ENCODE peak calls at places on chromosomes 7 and 10, in five cellular contexts. D is SHP77 treated with DMSO at 0.1 percent for 48 hours, S is ecto neural progenitor cell, L is uterus, U is upper lobe of left lung. K is an unnamed sample.

GRCh38 chr7:18235819-18236218 is 208.2 kb upstream of the PRPS1L1 start:
- DNase-seq in D (no peak), S (no peak), L (no peak), U (no peak), K (no peak)

GRCh38 chr7:156005202-156005821 is 193.0 kb upstream of the SHH start:
- DNase-seq in D (no peak), S (no peak), L (no peak), U (no peak), K (no peak)

GRCh38 chr10:6114758-6115410 is 26.1 kb downstream of the RBM17 start:
- DNase-seq in D (no peak), S (no peak), L (peak; percentile 57), U (no peak), K (no peak)

GRCh38 chr7:138980575-138981285 is 459 bp downstream of the KIAA1549 start:
- DNase-seq in D (peak; percentile 1), S (peak; percentile 73), L (no peak), U (no peak), K (peak; percentile 35)

GRCh38 chr10:96401036-96401435 is 42.2 kb upstream of the OPALIN start:
- DNase-seq in D (no peak), S (no peak), L (no peak), U (no peak), K (no peak)

GRCh38 chr7:20532841-20533240 is 82.6 kb upstream of the ABCB5 start:
- DNase-seq in D (no peak), S (no peak), L (no peak), U (no peak), K (no peak)

GRCh38 chr10:32054087-32054486 is 2.1 kb downstream of the KIF5B start:
- DNase-seq in D (no peak), S (no peak), L (no peak), U (no peak), K (no peak)

GRCh38 chr10:29522038-29522855 is 112.5 kb downstream of the SVIL start:
- DNase-seq in D (no peak), S (no peak), L (no peak), U (no peak), K (no peak)

GRCh38 chr7:132797152-132797551 is 220.9 kb upstream of the PLXNA4 start:
- DNase-seq in D (no peak), S (no peak), L (no peak), U (no peak), K (no peak)

GRCh38 chr7:29977926-29978652 is 11.5 kb downstream of the SCRN1 start:
- DNase-seq in D (no peak), S (peak; percentile 58), L (no peak), U (no peak), K (peak; percentile 8)

GRCh38 chr10:102065561-102066420 is 642 bp downstream of the HPS6 start:
- DNase-seq in D (no peak), S (peak; percentile 70), L (no peak), U (peak; percentile 92), K (no peak)

GRCh38 chr7:98354511-98355249 is 46.2 kb downstream of the BAIAP2L1 start:
- DNase-seq in D (no peak), S (no peak), L (no peak), U (peak; percentile 69), K (no peak)

GRCh38 chr7:91976743-91977142 is 36.1 kb downstream of the AKAP9 start:
- DNase-seq in D (no peak), S (no peak), L (no peak), U (no peak), K (no peak)

GRCh38 chr10:89810908-89811515 is 109.6 kb downstream of the KIF20B start:
- DNase-seq in D (no peak), S (no peak), L (no peak), U (no peak), K (no peak)

GRCh38 chr7:36054642-36055041 is 98.4 kb upstream of the EEPD1 start:
- DNase-seq in D (no peak), S (no peak), L (no peak), U (no peak), K (no peak)

GRCh38 chr7:79452495-79453265 is 787 bp downstream of the MAGI2 start:
- DNase-seq in D (no peak), S (peak; percentile 62), L (peak; percentile 20), U (peak; percentile 76), K (no peak)

GRCh38 chr10:44045020-44045419 is 339.9 kb downstream of the CXCL12 start:
- DNase-seq in D (no peak), S (no peak), L (no peak), U (no peak), K (no peak)

GRCh38 chr7:134083766-134084487 is 43.2 kb upstream of the LRGUK start:
- DNase-seq in D (no peak), S (no peak), L (no peak), U (no peak), K (no peak)

GRCh38 chr7:2633538-2634264 is 1.9 kb downstream of the TTYH3 start:
- DNase-seq in D (no peak), S (no peak), L (peak; percentile 78), U (peak; percentile 86), K (peak; percentile 30)

GRCh38 chr7:113128028-113128427 is 9.7 kb upstream of the SMIM30 start:
- DNase-seq in D (no peak), S (no peak), L (no peak), U (no peak), K (no peak)

GRCh38 chr7:47435889-47436312 is 146.0 kb downstream of the TNS3 start:
- DNase-seq in D (no peak), S (no peak), L (peak; percentile 82), U (no peak), K (no peak)

GRCh38 chr7:116738378-116738777 is 66.4 kb downstream of the MET start:
- DNase-seq in D (no peak), S (no peak), L (no peak), U (no peak), K (no peak)

GRCh38 chr10:93947055-93947454 is 46.7 kb upstream of the PLCE1 start:
- DNase-seq in D (no peak), S (no peak), L (no peak), U (no peak), K (no peak)

GRCh38 chr7:20778063-20778721 is 8.5 kb downstream of the SP8 start:
- DNase-seq in D (peak; percentile 32), S (peak; percentile 92), L (no peak), U (peak; percentile 90), K (no peak)

GRCh38 chr7:45181286-45181960 is 23.8 kb downstream of the RAMP3 start:
- DNase-seq in D (no peak), S (peak; percentile 23), L (peak; percentile 4), U (no peak), K (no peak)

GRCh38 chr10:122419890-122420623 is 34.4 kb upstream of the ARMS2 start:
- DNase-seq in D (no peak), S (no peak), L (no peak), U (no peak), K (no peak)

GRCh38 chr10:13930123-13930522 is 343.4 kb downstream of the PRPF18 start:
- DNase-seq in D (no peak), S (no peak), L (no peak), U (no peak), K (peak; percentile 31)

GRCh38 chr7:133290041-133290440 is 37.2 kb downstream of the EXOC4 start:
- DNase-seq in D (no peak), S (no peak), L (no peak), U (no peak), K (no peak)

GRCh38 chr7:80929619-80930018 is 10.8 kb upstream of the SEMA3C start:
- DNase-seq in D (no peak), S (no peak), L (no peak), U (no peak), K (no peak)

GRCh38 chr7:155377837-155378579 is 79.9 kb upstream of the EN2 start:
- DNase-seq in D (no peak), S (peak; percentile 75), L (no peak), U (peak; percentile 91), K (no peak)

GRCh38 chr10:95327367-95327766 is 36.6 kb upstream of the PDLIM1 start:
- DNase-seq in D (peak; percentile 57), S (no peak), L (peak; percentile 57), U (no peak), K (no peak)

GRCh38 chr7:128845475-128845874 is 15.3 kb downstream of the FLNC start:
- DNase-seq in D (no peak), S (no peak), L (no peak), U (no peak), K (no peak)

GRCh38 chr7:12152196-12152918 is 58.7 kb upstream of the TMEM106B start:
- DNase-seq in D (no peak), S (no peak), L (no peak), U (no peak), K (no peak)

GRCh38 chr10:83869898-83870297 is 269.4 kb upstream of the GHITM start:
- DNase-seq in D (no peak), S (no peak), L (no peak), U (no peak), K (no peak)

GRCh38 chr7:28804990-28805389 is 153.1 kb downstream of the TRIL start:
- DNase-seq in D (no peak), S (no peak), L (no peak), U (no peak), K (no peak)

GRCh38 chr7:132485136-132485535 is 91.1 kb downstream of the PLXNA4 start:
- DNase-seq in D (no peak), S (no peak), L (peak; percentile 68), U (no peak), K (no peak)

GRCh38 chr7:151243411-151244155 is 4.9 kb downstream of the SMARCD3 start:
- DNase-seq in D (no peak), S (peak; percentile 72), L (no peak), U (no peak), K (peak; percentile 76)